ENCODE peak calls at places on chromosomes 16 and 17, in five cellular contexts. J, Y, R, E and W are unnamed samples.
A peak's percentile ranks its signal among the peaks of the same experiment; 100 is the strongest.

GRCh38 chr16:28491080-28491969 is 549 bp downstream of the CLN3 start:
- DNase-seq in J (peak; percentile 13), E (peak; percentile 2), R (peak; percentile 41), Y (no peak), W (no peak)

GRCh38 chr16:57503366-57503765 is 17.1 kb upstream of the DOK4 start:
- DNase-seq in E (no peak), J (no peak), Y (no peak), R (no peak), W (peak; percentile 53)

GRCh38 chr16:74623214-74623842 is 16.4 kb upstream of the GLG1 start:
- DNase-seq in Y (no peak), R (no peak), E (peak; percentile 37), J (peak; percentile 65), W (peak; percentile 59)

GRCh38 chr17:83136931-83137330 is 57.5 kb downstream of the METRNL start:
- DNase-seq in R (no peak), J (no peak), E (no peak), Y (no peak), W (no peak)

GRCh38 chr17:39617446-39618251 is 9.1 kb upstream of the PPP1R1B start:
- DNase-seq in Y (peak; percentile 59), J (peak; percentile 19), E (no peak), R (peak; percentile 51), W (peak; percentile 30)

GRCh38 chr17:2593846-2594656 is 597 bp downstream of the PAFAH1B1 start:
- DNase-seq in E (peak; percentile 66), J (peak; percentile 78), Y (peak; percentile 29), R (peak; percentile 85), W (peak; percentile 72)

GRCh38 chr16:49469323-49469670 is 95.7 kb downstream of the C16orf78 start:
- DNase-seq in J (no peak), E (no peak), R (no peak), Y (no peak), W (no peak)

GRCh38 chr17:62692721-62693431 is 65.4 kb downstream of the MRC2 start:
- DNase-seq in E (no peak), J (peak; percentile 33), Y (no peak), R (no peak), W (no peak)

GRCh38 chr16:86519649-86520316 is 9.5 kb downstream of the FOXF1 start:
- DNase-seq in Y (peak; percentile 16), J (peak; percentile 77), R (peak; percentile 37), E (peak; percentile 48), W (peak; percentile 43)

GRCh38 chr17:35496470-35497290 is 40.8 kb downstream of the SLFN12L start:
- DNase-seq in Y (no peak), E (no peak), J (no peak), R (no peak), W (no peak)

GRCh38 chr16:58497935-58498334 is 2.0 kb upstream of the NDRG4 start:
- DNase-seq in E (no peak), R (no peak), Y (no peak), J (no peak), W (no peak)

GRCh38 chr16:48608452-48608851 is 1.5 kb downstream of the N4BP1 start:
- DNase-seq in J (peak; percentile 41), E (no peak), Y (no peak), R (no peak), W (no peak)

GRCh38 chr16:2333231-2333630 is 7.3 kb downstream of the ABCA3 start:
- DNase-seq in R (no peak), Y (no peak), J (no peak), E (no peak), W (no peak)

GRCh38 chr17:9519873-9520272 is 55.7 kb downstream of the STX8 start:
- DNase-seq in E (no peak), J (peak; percentile 59), R (no peak), Y (no peak), W (no peak)